ENCODE peak calls at places on chromosomes 6 and 20, in five cellular contexts. R is fibroblast of pulmonary artery, G is Ammon's horn, Y is GM18507, X is GM04504. T is an unnamed sample.

GRCh38 chr6:131136021-131136847 is 967 bp downstream of the AKAP7 start:
- DNase-seq in R (peak), G (peak), X (peak), Y (no peak), T (peak)

GRCh38 chr6:166999845-167000253 is 652 bp downstream of the CEP43 start:
- DNase-seq in Y (no peak), R (peak), X (no peak), G (peak), T (peak)

GRCh38 chr20:7608246-7608645 is 332.0 kb downstream of the HAO1 start:
- DNase-seq in G (no peak), Y (no peak), R (peak), X (no peak), T (peak)

GRCh38 chr6:27514906-27515495 is 42.1 kb upstream of the ZNF184 start:
- DNase-seq in Y (no peak), X (no peak), R (no peak), G (no peak), T (no peak)

GRCh38 chr6:32825966-32826365 is 9.2 kb upstream of the HLA-DOB start:
- DNase-seq in R (peak), G (peak), Y (no peak), X (peak), T (peak)

GRCh38 chr6:39876111-39876510 is 58.2 kb downstream of the MOCS1 start:
- DNase-seq in X (no peak), R (no peak), G (no peak), Y (no peak), T (peak)

GRCh38 chr20:17445561-17445960 is 85.6 kb downstream of the BFSP1 start:
- DNase-seq in R (no peak), G (no peak), X (no peak), Y (no peak), T (no peak)

GRCh38 chr6:83199865-83200230 is 6.7 kb downstream of the RWDD2A start:
- DNase-seq in Y (no peak), X (no peak), R (peak), G (no peak), T (peak)

GRCh38 chr6:122995930-122996796 is at the start of gene CLVS2:
- DNase-seq in Y (no peak), R (peak), G (peak), X (peak), T (peak)

GRCh38 chr20:47256665-47257236 is 99.7 kb downstream of the ZMYND8 start:
- DNase-seq in R (peak), G (no peak), Y (no peak), X (no peak), T (peak)

T was measured in mesenchymal stem cell.